ENCODE peak calls at places on chromosomes 5 and 9, in eight cellular contexts. One of them, this sample, is unnamed.

GRCh38 chr5:171630670-171631065 is 154.9 kb upstream of the SMIM23 start:
- DNase-seq in IMR-90: no peak
- DNase-seq in BJ: no peak
- DNase-seq in endodermal cell: peak; percentile 34
- DNase-seq in fibroblast of lung: no peak
- DNase-seq in hepatocyte: no peak
- DNase-seq in esophagus squamous epithelium: no peak
- DNase-seq in right lobe of liver: no peak
- DNase-seq in this sample: no peak

GRCh38 chr5:113451797-113452196 is 17.0 kb upstream of the TSSK1B start:
- DNase-seq in endodermal cell: no peak
- DNase-seq in BJ: no peak
- DNase-seq in right lobe of liver: no peak
- DNase-seq in esophagus squamous epithelium: no peak
- DNase-seq in hepatocyte: no peak
- DNase-seq in IMR-90: no peak
- DNase-seq in fibroblast of lung: peak; percentile 6
- DNase-seq in this sample: no peak

GRCh38 chr5:136666970-136667620 is 301.8 kb upstream of the TRPC7 start:
- DNase-seq in IMR-90: no peak
- DNase-seq in right lobe of liver: no peak
- DNase-seq in hepatocyte: no peak
- DNase-seq in fibroblast of lung: no peak
- DNase-seq in BJ: no peak
- DNase-seq in endodermal cell: peak; percentile 73
- DNase-seq in esophagus squamous epithelium: no peak
- DNase-seq in this sample: no peak

GRCh38 chr9:110179734-110180133 is 28.2 kb downstream of the C9orf152 start:
- DNase-seq in IMR-90: peak; percentile 86
- DNase-seq in right lobe of liver: no peak
- DNase-seq in endodermal cell: no peak
- DNase-seq in hepatocyte: no peak
- DNase-seq in BJ: peak; percentile 40
- DNase-seq in fibroblast of lung: peak; percentile 87
- DNase-seq in esophagus squamous epithelium: no peak
- DNase-seq in this sample: peak; percentile 57

GRCh38 chr9:121744002-121744686 is 92.7 kb downstream of the DAB2IP start:
- DNase-seq in fibroblast of lung: peak; percentile 49
- DNase-seq in endodermal cell: peak; percentile 88
- DNase-seq in esophagus squamous epithelium: no peak
- DNase-seq in hepatocyte: peak; percentile 73
- DNase-seq in IMR-90: peak; percentile 43
- DNase-seq in right lobe of liver: peak; percentile 75
- DNase-seq in BJ: no peak
- DNase-seq in this sample: no peak

GRCh38 chr9:83937861-83938455 is 16.7 kb upstream of the KIF27 start:
- DNase-seq in BJ: no peak
- DNase-seq in endodermal cell: peak; percentile 68
- DNase-seq in fibroblast of lung: peak; percentile 72
- DNase-seq in IMR-90: peak; percentile 62
- DNase-seq in right lobe of liver: no peak
- DNase-seq in esophagus squamous epithelium: no peak
- DNase-seq in hepatocyte: peak; percentile 85
- DNase-seq in this sample: no peak

GRCh38 chr9:122397749-122398148 is 26.9 kb downstream of the PTGS1 start:
- DNase-seq in hepatocyte: no peak
- DNase-seq in fibroblast of lung: no peak
- DNase-seq in right lobe of liver: no peak
- DNase-seq in BJ: no peak
- DNase-seq in endodermal cell: no peak
- DNase-seq in IMR-90: no peak
- DNase-seq in esophagus squamous epithelium: no peak
- DNase-seq in this sample: no peak

GRCh38 chr9:136007906-136008692 is 46.9 kb upstream of the UBAC1 start:
- DNase-seq in BJ: peak; percentile 17
- DNase-seq in endodermal cell: no peak
- DNase-seq in fibroblast of lung: peak; percentile 57
- DNase-seq in esophagus squamous epithelium: no peak
- DNase-seq in right lobe of liver: no peak
- DNase-seq in hepatocyte: peak; percentile 48
- DNase-seq in IMR-90: peak; percentile 88
- DNase-seq in this sample: peak; percentile 35

DNA sequence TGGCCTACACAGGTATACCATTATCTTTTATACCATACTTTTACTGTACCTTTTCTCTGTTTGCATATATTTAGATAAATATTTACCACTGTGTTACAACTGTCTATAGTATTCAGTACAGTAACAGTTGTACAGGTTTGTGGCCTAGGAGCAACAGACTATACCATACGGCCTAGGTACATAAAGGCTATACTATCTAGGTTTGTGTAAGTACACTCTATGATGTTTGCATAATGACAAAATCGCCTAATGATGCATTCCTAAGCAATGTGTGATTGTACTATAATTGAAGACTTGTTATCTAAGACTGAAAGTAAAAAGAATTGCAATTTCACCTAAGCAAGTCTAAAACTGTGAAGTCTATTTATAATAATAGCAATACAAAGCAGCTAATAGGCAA is 3.9 kb downstream of the C9orf72 start:
- DNase-seq in esophagus squamous epithelium: no peak
- DNase-seq in hepatocyte: peak; percentile 23
- DNase-seq in fibroblast of lung: no peak
- DNase-seq in endodermal cell: no peak
- DNase-seq in IMR-90: no peak
- DNase-seq in right lobe of liver: no peak
- DNase-seq in BJ: no peak
- DNase-seq in this sample: no peak
- H3K27me3 ChIP-seq in esophagus squamous epithelium: no peaks in the 10 kb centered on the region
- H3K27me3 ChIP-seq in hepatocyte: no peaks in the 10 kb centered on the region
- H3K27me3 ChIP-seq in fibroblast of lung: no peaks in the 10 kb centered on the region
- H3K27me3 ChIP-seq in endodermal cell: no peaks in the 10 kb centered on the region
- H3K27me3 ChIP-seq in IMR-90: no peaks in the 10 kb centered on the region
- H3K27me3 ChIP-seq in right lobe of liver: no peaks in the 10 kb centered on the region
- H3K27me3 ChIP-seq in BJ: no peaks in the 10 kb centered on the region
- H3K27me3 ChIP-seq in this sample: no peaks in the 10 kb centered on the region

DNA sequence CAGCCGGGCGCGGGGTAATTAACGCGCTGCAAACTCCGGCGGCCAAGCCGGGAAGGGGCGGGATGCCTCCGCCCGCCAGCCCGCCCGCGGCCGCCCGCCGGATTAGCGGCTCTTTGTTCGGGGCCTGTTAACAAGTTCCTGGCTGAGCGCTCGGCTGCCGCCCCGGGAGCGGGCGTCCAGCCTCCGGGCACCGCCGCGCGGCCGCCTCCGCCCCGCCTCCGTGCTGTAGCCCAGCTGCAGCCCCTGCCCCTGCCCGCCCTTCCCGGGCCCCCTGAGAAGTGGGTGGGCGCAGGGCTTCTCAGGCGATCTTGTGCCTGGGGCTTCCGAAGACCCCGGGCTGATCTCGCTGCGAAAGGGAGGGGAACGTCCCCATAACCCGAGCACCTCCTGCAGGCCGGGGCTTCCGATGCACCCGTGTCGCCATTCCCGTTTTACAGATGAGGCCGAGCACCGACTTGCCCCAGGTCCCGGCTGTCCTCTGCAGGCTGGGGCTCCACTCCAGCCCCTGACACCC is 7.6 kb downstream of the UNC5A start:
- DNase-seq in fibroblast of lung: no peak
- DNase-seq in endodermal cell: peak; percentile 91
- DNase-seq in BJ: no peak
- DNase-seq in hepatocyte: peak; percentile 58
- DNase-seq in IMR-90: no peak
- DNase-seq in right lobe of liver: no peak
- DNase-seq in esophagus squamous epithelium: no peak
- DNase-seq in this sample: no peak
- TF ChIP-seq CTCF in fibroblast of lung: peak; percentile 39
- TF ChIP-seq CTCF in endodermal cell: peak; percentile 81
- TF ChIP-seq CTCF in BJ: peak; percentile 48
- TF ChIP-seq CTCF in hepatocyte: peak; percentile 40
- TF ChIP-seq CTCF in IMR-90: peak; percentile 29
- TF ChIP-seq CTCF in right lobe of liver: no peak
- TF ChIP-seq CTCF in esophagus squamous epithelium: no peak
- TF ChIP-seq CTCF in this sample: peak; percentile 64

GRCh38 chr9:131111854-131112311 is 13.5 kb upstream of the NUP214 start:
- DNase-seq in BJ: no peak
- DNase-seq in hepatocyte: no peak
- DNase-seq in IMR-90: no peak
- DNase-seq in right lobe of liver: peak; percentile 44
- DNase-seq in fibroblast of lung: no peak
- DNase-seq in esophagus squamous epithelium: no peak
- DNase-seq in endodermal cell: peak; percentile 73
- DNase-seq in this sample: no peak
- H3K27me3 ChIP-seq in BJ: peaks cover 8% of the 10 kb centered on the region
- H3K27me3 ChIP-seq in hepatocyte: no peaks in the 10 kb centered on the region
- H3K27me3 ChIP-seq in IMR-90: peaks cover 20% of the 10 kb centered on the region
- H3K27me3 ChIP-seq in right lobe of liver: no peaks in the 10 kb centered on the region
- H3K27me3 ChIP-seq in fibroblast of lung: peaks cover 5% of the 10 kb centered on the region
- H3K27me3 ChIP-seq in esophagus squamous epithelium: no peaks in the 10 kb centered on the region
- H3K27me3 ChIP-seq in endodermal cell: no peaks in the 10 kb centered on the region
- H3K27me3 ChIP-seq in this sample: no peaks in the 10 kb centered on the region

DNA sequence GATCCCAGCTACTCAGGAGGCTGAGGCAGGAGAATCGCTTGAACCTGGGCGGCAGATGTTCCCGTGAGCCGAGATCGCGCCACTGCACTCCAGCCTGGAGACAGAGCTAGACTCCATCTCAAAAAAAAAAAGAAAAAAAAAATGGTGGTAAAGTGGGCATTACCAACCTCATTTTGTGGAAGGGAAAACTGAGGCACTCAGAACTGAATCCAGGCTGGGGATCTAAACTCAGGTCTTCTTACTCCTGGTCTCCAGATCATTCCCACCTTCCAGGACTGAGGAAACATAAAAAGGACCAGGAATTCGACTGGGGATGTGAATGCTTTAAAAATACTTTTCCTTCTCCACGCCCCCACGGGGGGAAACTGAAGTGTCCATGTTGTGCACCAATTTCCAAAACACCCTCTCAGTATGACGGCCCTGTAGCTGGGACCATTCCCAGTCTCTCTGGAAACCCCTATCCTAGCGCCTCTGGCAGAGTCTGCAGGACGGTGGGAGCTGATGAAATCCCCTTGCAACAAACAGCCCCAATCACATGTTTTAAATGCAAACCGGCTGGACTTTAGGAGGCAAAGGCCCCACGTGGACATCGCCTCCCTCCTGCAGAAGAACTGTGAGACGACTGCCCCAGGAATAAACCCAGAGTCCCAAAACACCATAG is 8.9 kb upstream of the AKNA start:
- DNase-seq in hepatocyte: peak; percentile 76
- DNase-seq in esophagus squamous epithelium: no peak
- DNase-seq in fibroblast of lung: peak; percentile 97
- DNase-seq in right lobe of liver: no peak
- DNase-seq in BJ: peak; percentile 76
- DNase-seq in IMR-90: peak; percentile 86
- DNase-seq in endodermal cell: no peak
- DNase-seq in this sample: no peak
- TF ChIP-seq CTCF in hepatocyte: no peak
- TF ChIP-seq CTCF in esophagus squamous epithelium: no peak
- TF ChIP-seq CTCF in fibroblast of lung: no peak
- TF ChIP-seq CTCF in right lobe of liver: no peak
- TF ChIP-seq CTCF in BJ: no peak
- TF ChIP-seq CTCF in IMR-90: no peak
- TF ChIP-seq CTCF in endodermal cell: no peak
- TF ChIP-seq CTCF in this sample: no peak

GRCh38 chr5:371811-372555 is 50.5 kb downstream of the AHRR start:
- DNase-seq in endodermal cell: peak; percentile 50
- DNase-seq in right lobe of liver: peak; percentile 21
- DNase-seq in esophagus squamous epithelium: no peak
- DNase-seq in hepatocyte: no peak
- DNase-seq in IMR-90: no peak
- DNase-seq in BJ: no peak
- DNase-seq in fibroblast of lung: no peak
- DNase-seq in this sample: no peak
- H3K27me3 ChIP-seq in endodermal cell: peaks cover 41% of the 10 kb centered on the region
- H3K27me3 ChIP-seq in right lobe of liver: no peaks in the 10 kb centered on the region
- H3K27me3 ChIP-seq in esophagus squamous epithelium: peaks cover 52% of the 10 kb centered on the region
- H3K27me3 ChIP-seq in hepatocyte: no peaks in the 10 kb centered on the region
- H3K27me3 ChIP-seq in IMR-90: no peaks in the 10 kb centered on the region
- H3K27me3 ChIP-seq in BJ: no peaks in the 10 kb centered on the region
- H3K27me3 ChIP-seq in fibroblast of lung: no peaks in the 10 kb centered on the region
- H3K27me3 ChIP-seq in this sample: peaks cover 10% of the 10 kb centered on the region

GRCh38 chr9:18229992-18230676 is 243.8 kb upstream of the ADAMTSL1 start:
- DNase-seq in esophagus squamous epithelium: no peak
- DNase-seq in BJ: no peak
- DNase-seq in hepatocyte: no peak
- DNase-seq in fibroblast of lung: no peak
- DNase-seq in right lobe of liver: no peak
- DNase-seq in IMR-90: no peak
- DNase-seq in endodermal cell: no peak
- DNase-seq in this sample: no peak
- TF ChIP-seq CTCF in esophagus squamous epithelium: no peak
- TF ChIP-seq CTCF in BJ: peak; percentile 10
- TF ChIP-seq CTCF in hepatocyte: peak; percentile 21
- TF ChIP-seq CTCF in fibroblast of lung: no peak
- TF ChIP-seq CTCF in right lobe of liver: no peak
- TF ChIP-seq CTCF in IMR-90: no peak
- TF ChIP-seq CTCF in endodermal cell: peak; percentile 55
- TF ChIP-seq CTCF in this sample: no peak

This sample was measured in kidney epithelial cell.